ENCODE peak calls at places on chromosomes 7 and 10, in ten cellular contexts. S is A549, I is tibial nerve, K is heart left ventricle, D is breast epithelium, N is prostate gland, O is Peyer's patch, Y is transverse colon, C is IMR-90, Q is upper lobe of left lung. B is an unnamed sample. For H3K4me1, the result is how much of the 10 kb centered on the place peaks cover.

GRCh38 chr7:24038993-24039392 is 245.0 kb upstream of the NPY start:
- DNase-seq in Q (no peak), C (no peak), D (no peak), N (no peak), Y (no peak), I (no peak), K (no peak), S (no peak), O (no peak), B (no peak)

GRCh38 chr7:141150465-141150864 is 76.6 kb downstream of the TMEM178B start:
- DNase-seq in N (no peak), O (no peak), D (no peak), S (no peak), K (no peak), I (no peak), Y (no peak), Q (no peak), C (no peak), B (no peak)

GRCh38 chr10:115918812-115919211 is 354.2 kb downstream of the GFRA1 start:
- DNase-seq in I (no peak), Q (no peak), K (no peak), C (peak), N (no peak), O (no peak), S (no peak), D (no peak), Y (no peak), B (no peak)

GRCh38 chr10:126905776-126906703 is 812 bp downstream of the DOCK1 start:
- DNase-seq in O (peak), C (peak), D (peak), K (peak), Y (peak), Q (peak), S (peak), N (no peak), I (peak), B (peak)

GRCh38 chr10:36671607-36672006 is 453.8 kb upstream of the ANKRD30A start:
- DNase-seq in Q (no peak), Y (no peak), K (no peak), I (no peak), S (peak), O (no peak), D (no peak), N (no peak), C (peak), B (no peak)

GRCh38 chr7:101885597-101885955 is 68.2 kb downstream of the CUX1 start:
- DNase-seq in K (no peak), Q (no peak), N (peak), Y (no peak), S (no peak), O (no peak), I (no peak), C (no peak), D (no peak), B (no peak)

GRCh38 chr7:148191391-148192076 is 399.0 kb upstream of the C7orf33 start:
- DNase-seq in C (no peak), O (no peak), I (no peak), K (no peak), S (no peak), Q (no peak), D (no peak), Y (no peak), N (no peak), B (no peak)

GRCh38 chr10:78184851-78185692 is 151.4 kb downstream of the RPS24 start:
- DNase-seq in C (peak), S (no peak), I (no peak), N (no peak), K (no peak), Y (no peak), O (no peak), Q (no peak), D (no peak), B (no peak)

GRCh38 chr7:146115665-146116451 is 743 bp upstream of the CNTNAP2 start:
- DNase-seq in S (no peak), N (peak), I (no peak), K (peak), C (no peak), Q (peak), Y (peak), D (no peak), O (peak), B (peak)

GRCh38 chr7:46133741-46134140 is 212.7 kb upstream of the IGFBP3 start:
- DNase-seq in Q (no peak), N (no peak), C (no peak), S (no peak), O (no peak), K (no peak), Y (no peak), I (no peak), D (no peak), B (no peak)

GRCh38 chr7:3995187-3995586 is 686.9 kb upstream of the FOXK1 start:
- DNase-seq in O (no peak), D (no peak), N (no peak), Q (no peak), I (no peak), S (peak), Y (no peak), K (no peak), C (no peak), B (no peak)

GRCh38 chr7:4271716-4272015 is 410.4 kb upstream of the FOXK1 start:
- DNase-seq in S (no peak), Y (no peak), D (no peak), C (no peak), N (no peak), K (no peak), O (no peak), I (no peak), Q (peak), B (no peak)

GRCh38 chr10:33955676-33956075 is 621.2 kb upstream of the NRP1 start:
- DNase-seq in S (no peak), O (no peak), C (peak), K (no peak), Y (no peak), Q (no peak), D (no peak), I (no peak), N (no peak), B (no peak)

GRCh38 chr7:16084370-16084769 is 337.0 kb downstream of the CRPPA start:
- DNase-seq in D (no peak), S (no peak), K (no peak), O (no peak), Y (no peak), N (no peak), Q (no peak), C (peak), I (no peak), B (no peak)

GRCh38 chr10:3045471-3046209 is 21.7 kb upstream of the PFKP start:
- DNase-seq in S (peak), Y (peak), I (no peak), D (no peak), O (peak), N (no peak), C (peak), Q (peak), K (peak), B (peak)

GRCh38 chr7:67589178-67589577 is 592.5 kb downstream of the TYW1 start:
- DNase-seq in D (no peak), O (no peak), Y (no peak), N (no peak), K (no peak), I (no peak), S (no peak), C (no peak), Q (no peak), B (no peak)

GRCh38 chr10:119903946-119904666 is 11.6 kb downstream of the SEC23IP start:
- DNase-seq in I (no peak), Q (no peak), K (no peak), S (no peak), N (no peak), C (no peak), D (no peak), O (no peak), Y (no peak), B (no peak)

GRCh38 chr7:159153511-159153910 is 8.8 kb upstream of the VIPR2 start:
- DNase-seq in K (no peak), S (no peak), D (no peak), Y (no peak), C (no peak), O (no peak), I (no peak), N (no peak), Q (no peak), B (no peak)

GRCh38 chr7:101486056-101486763 is 123.5 kb downstream of the COL26A1 start:
- DNase-seq in I (no peak), N (no peak), O (no peak), Q (no peak), D (no peak), S (no peak), C (no peak), Y (no peak), K (no peak), B (no peak)

GRCh38 chr7:155984028-155984607 is 171.9 kb upstream of the SHH start:
- DNase-seq in O (no peak), I (no peak), C (no peak), Q (no peak), Y (no peak), K (no peak), D (peak), S (no peak), N (no peak), B (no peak)

GRCh38 chr10:73730153-73730906 is 13.8 kb upstream of the SEC24C start:
- DNase-seq in N (peak), C (peak), Q (peak), K (peak), O (peak), I (peak), Y (peak), D (peak), S (peak), B (peak)

GRCh38 chr10:126670886-126671285 is 393 bp upstream of the C10orf90 start:
- DNase-seq in I (no peak), S (no peak), O (no peak), Y (no peak), D (no peak), Q (no peak), C (no peak), K (no peak), N (no peak), B (no peak)

GRCh38 chr10:60798031-60798430 is 19.8 kb downstream of the CDK1 start:
- DNase-seq in D (no peak), Q (no peak), Y (no peak), N (no peak), I (no peak), C (peak), K (no peak), O (no peak), S (peak), B (no peak)

GRCh38 chr7:42380411-42380810 is 143.4 kb upstream of the GLI3 start:
- DNase-seq in O (no peak), C (no peak), D (no peak), N (no peak), Q (no peak), S (no peak), Y (no peak), K (no peak), I (no peak), B (no peak)

GRCh38 chr7:27182861-27183681 is 2.0 kb downstream of the HOXA11 start:
- DNase-seq in Y (peak), D (peak), K (peak), O (peak), Q (peak), N (no peak), C (no peak), S (no peak), I (no peak), B (no peak)

GRCh38 chr7:66043681-66044497 is 31.7 kb upstream of the ASL start:
- DNase-seq in O (peak), K (peak), S (no peak), I (no peak), D (peak), C (no peak), Q (peak), N (peak), Y (peak), B (peak)

GRCh38 chr10:124665980-124666379 is 78.2 kb downstream of the FAM53B start:
- DNase-seq in I (no peak), O (no peak), D (no peak), S (no peak), Q (no peak), N (no peak), C (no peak), K (no peak), Y (no peak), B (no peak)

GRCh38 chr10:117996709-117997108 is 50.0 kb downstream of the RAB11FIP2 start:
- DNase-seq in K (no peak), Y (no peak), N (no peak), O (no peak), D (no peak), Q (no peak), C (no peak), I (no peak), S (no peak), B (no peak)

GRCh38 chr10:73773152-73773879 is 8.5 kb upstream of the CHCHD1 start:
- DNase-seq in S (no peak), Q (no peak), C (peak), D (no peak), N (no peak), K (no peak), Y (no peak), I (no peak), O (no peak), B (no peak)

GRCh38 chr10:52477305-52477704 is 163.2 kb downstream of the DKK1 start:
- DNase-seq in Y (no peak), I (no peak), O (no peak), D (no peak), Q (no peak), N (no peak), C (no peak), S (no peak), K (no peak), B (no peak)

GRCh38 chr7:125511310-125511709 is 581.7 kb upstream of the POT1 start:
- DNase-seq in D (no peak), O (no peak), S (no peak), I (no peak), Y (no peak), C (no peak), N (no peak), K (no peak), Q (no peak), B (no peak)

GRCh38 chr10:89337493-89337892 is 9.7 kb downstream of the IFIT3 start:
- DNase-seq in N (no peak), O (no peak), I (no peak), D (no peak), Q (no peak), C (peak), K (no peak), S (peak), Y (no peak), B (no peak)

GRCh38 chr10:63068246-63068645 is 64.9 kb upstream of the NRBF2 start:
- DNase-seq in O (no peak), Y (no peak), S (no peak), D (no peak), C (no peak), Q (no peak), K (no peak), N (no peak), I (no peak), B (no peak)

GRCh38 chr10:49512121-49512809 is 26.7 kb downstream of the ERCC6 start:
- DNase-seq in O (no peak), Y (no peak), Q (no peak), N (peak), I (no peak), S (peak), C (peak), K (no peak), D (no peak), B (no peak)

GRCh38 chr7:140640060-140640611 is 477 bp downstream of the DENND2A start:
- DNase-seq in D (peak), I (no peak), Y (peak), N (no peak), C (peak), K (peak), S (peak), O (peak), Q (peak), B (peak)

GRCh38 chr7:137987011-137987334 is 14.9 kb downstream of the CREB3L2 start:
- DNase-seq in S (no peak), O (no peak), Q (peak), Y (no peak), D (no peak), K (peak), N (no peak), I (no peak), C (no peak), B (no peak)
- H3K4me1 ChIP-seq in S (under half), O (under half), Q (half or more), Y (under half), D (under half), K (under half), N (under half), I (under half), C (under half), B (under half)

GRCh38 chr10:100353770-100354485 is 6.9 kb downstream of the SCD start:
- DNase-seq in N (no peak), C (no peak), K (no peak), D (no peak), I (no peak), O (no peak), Y (no peak), S (no peak), Q (no peak), B (no peak)

GRCh38 chr10:100355069-100355468 is 8.0 kb downstream of the SCD start:
- DNase-seq in N (no peak), D (no peak), C (no peak), I (no peak), Q (no peak), K (no peak), Y (no peak), O (no peak), S (no peak), B (no peak)

GRCh38 chr10:100359030-100359432 is 12.0 kb downstream of the SCD start:
- DNase-seq in Y (no peak), Q (no peak), O (no peak), N (no peak), K (no peak), C (no peak), I (no peak), D (no peak), S (no peak), B (no peak)

GRCh38 chr10:100357073-100357858 is 10.2 kb downstream of the SCD start:
- DNase-seq in C (no peak), D (no peak), K (no peak), O (no peak), N (no peak), I (no peak), S (no peak), Y (no peak), Q (no peak), B (no peak)

GRCh38 chr10:100356067-100357017 is 9.3 kb downstream of the SCD start:
- DNase-seq in Y (no peak), O (no peak), D (no peak), N (no peak), C (no peak), I (no peak), K (no peak), Q (no peak), S (no peak), B (no peak)
- TF ChIP-seq POLR2A in Y (no peak), O (no peak), D (no peak), N (no peak), C (no peak), I (no peak), K (no peak), Q (no peak), S (no peak), B (no peak)

GRCh38 chr7:139230484-139230773 is 608 bp upstream of the UBN2 start:
- DNase-seq in Y (no peak), S (no peak), K (no peak), O (no peak), I (no peak), C (no peak), N (no peak), Q (no peak), D (no peak), B (no peak)

GRCh38 chr7:139232377-139232717 is 1.3 kb downstream of the UBN2 start:
- DNase-seq in N (peak), Q (no peak), O (no peak), K (no peak), I (no peak), C (peak), D (no peak), Y (no peak), S (no peak), B (no peak)

GRCh38 chr7:139231513-139232376 is 708 bp downstream of the UBN2 start:
- DNase-seq in Q (peak), K (peak), D (no peak), C (peak), S (peak), I (peak), O (peak), Y (peak), N (peak), B (peak)

GRCh38 chr7:139230774-139231512 is at the start of gene UBN2:
- DNase-seq in S (peak), Y (peak), D (peak), I (peak), C (peak), O (peak), Q (peak), K (peak), N (peak), B (peak)

GRCh38 chr7:139230078-139230477 is 959 bp upstream of the UBN2 start:
- DNase-seq in Q (no peak), N (no peak), K (no peak), O (no peak), D (no peak), C (no peak), I (no peak), S (no peak), Y (no peak), B (no peak)
- H3K4me3 ChIP-seq in Q (peak), N (peak), K (peak), O (peak), D (no peak), C (no peak), I (no peak), S (peak), Y (no peak), B (no peak)

GRCh38 chr7:44630791-44631457 is 24.5 kb downstream of the OGDH start:
- DNase-seq in S (no peak), N (no peak), Y (no peak), O (no peak), D (no peak), C (no peak), I (no peak), Q (no peak), K (no peak), B (no peak)
- H3K4me1 ChIP-seq in S (under half), N (under half), Y (under half), O (under half), D (under half), C (under half), I (under half), Q (half or more), K (under half), B (under half)

B was measured in ovary.